ENCODE peak calls at places on chromosome 18, in seven cellular contexts. D, G, N, M, V, B and P are unnamed samples.

GRCh38 chr18:36504928-36505327 is 207.4 kb downstream of the FHOD3 start:
- DNase-seq in G (peak), M (no peak), D (no peak), N (no peak), V (no peak), B (no peak), P (no peak)

GRCh38 chr18:23415530-23415929 is 37.6 kb upstream of the RIOK3 start:
- DNase-seq in G (no peak), M (no peak), B (no peak), N (no peak), V (no peak), D (no peak), P (no peak)

GRCh38 chr18:75227535-75227934 is 16.9 kb downstream of the TSHZ1 start:
- DNase-seq in M (no peak), V (no peak), D (no peak), B (no peak), N (no peak), G (no peak), P (no peak)

GRCh38 chr18:73942081-73942625 is 205.5 kb downstream of the FBXO15 start:
- DNase-seq in M (no peak), N (no peak), D (no peak), G (peak), V (no peak), B (no peak), P (no peak)

GRCh38 chr18:11005528-11005927 is 143.8 kb downstream of the PIEZO2 start:
- DNase-seq in M (peak), B (no peak), G (peak), V (no peak), D (no peak), N (peak), P (peak)

GRCh38 chr18:36328385-36328858 is 30.9 kb downstream of the FHOD3 start:
- DNase-seq in V (no peak), D (peak), M (no peak), N (no peak), G (no peak), B (no peak), P (no peak)

GRCh38 chr18:46401486-46402115 is 255.4 kb downstream of the LOXHD1 start:
- DNase-seq in V (no peak), B (no peak), G (no peak), D (no peak), M (no peak), N (no peak), P (no peak)

GRCh38 chr18:24403076-24403475 is 5.5 kb upstream of the OSBPL1A start:
- DNase-seq in V (no peak), N (no peak), M (no peak), D (no peak), B (no peak), G (no peak), P (no peak)

GRCh38 chr18:31225668-31226067 is 63.0 kb upstream of the DSC1 start:
- DNase-seq in B (no peak), M (peak), N (peak), G (no peak), D (no peak), V (no peak), P (no peak)

GRCh38 chr18:49861659-49862058 is 48.3 kb upstream of the ACAA2 start:
- DNase-seq in B (no peak), G (peak), M (no peak), N (no peak), D (no peak), V (no peak), P (no peak)

GRCh38 chr18:14978962-14979535 is 231.1 kb downstream of the ANKRD30B start:
- DNase-seq in N (no peak), B (no peak), V (no peak), D (no peak), G (peak), M (peak), P (no peak)

GRCh38 chr18:2982452-2983172 is 30.3 kb downstream of the LPIN2 start:
- DNase-seq in B (no peak), V (no peak), G (no peak), D (no peak), N (no peak), M (no peak), P (no peak)

GRCh38 chr18:55088000-55088401 is 128.7 kb upstream of the CCDC68 start:
- DNase-seq in D (no peak), M (no peak), V (no peak), G (peak), B (no peak), N (no peak), P (no peak)

GRCh38 chr18:24014062-24014985 is at the start of gene TTC39C:
- DNase-seq in B (peak), V (peak), N (peak), D (peak), G (peak), M (peak), P (peak)

GRCh38 chr18:45014047-45014501 is 333.4 kb downstream of the SETBP1 start:
- DNase-seq in B (no peak), G (peak), M (peak), V (no peak), N (peak), D (no peak), P (no peak)

GRCh38 chr18:44325903-44326650 is 354.6 kb upstream of the SETBP1 start:
- DNase-seq in D (no peak), V (peak), M (peak), N (peak), B (peak), G (peak), P (peak)

GRCh38 chr18:49723648-49724180 is 89.6 kb downstream of the ACAA2 start:
- DNase-seq in V (no peak), M (peak), D (no peak), N (peak), B (no peak), G (peak), P (no peak)

GRCh38 chr18:3466051-3466450 is 16.1 kb downstream of the TGIF1 start:
- DNase-seq in N (peak), V (no peak), M (no peak), G (peak), D (no peak), B (no peak), P (no peak)

GRCh38 chr18:8800445-8800844 is 95.1 kb downstream of the MTCL1 start:
- DNase-seq in G (peak), B (no peak), D (no peak), N (peak), V (no peak), M (peak), P (no peak)

GRCh38 chr18:74171910-74172606 is 23.7 kb downstream of the TIMM21 start:
- DNase-seq in D (no peak), G (no peak), M (no peak), B (no peak), V (no peak), N (no peak), P (no peak)

GRCh38 chr18:2325308-2325849 is 245.9 kb downstream of the METTL4 start:
- DNase-seq in D (no peak), N (peak), B (no peak), V (no peak), G (no peak), M (no peak), P (no peak)

GRCh38 chr18:9707381-9708056 is 582 bp upstream of the RAB31 start:
- DNase-seq in V (no peak), M (no peak), N (no peak), B (no peak), D (no peak), G (no peak), P (no peak)

DNA sequence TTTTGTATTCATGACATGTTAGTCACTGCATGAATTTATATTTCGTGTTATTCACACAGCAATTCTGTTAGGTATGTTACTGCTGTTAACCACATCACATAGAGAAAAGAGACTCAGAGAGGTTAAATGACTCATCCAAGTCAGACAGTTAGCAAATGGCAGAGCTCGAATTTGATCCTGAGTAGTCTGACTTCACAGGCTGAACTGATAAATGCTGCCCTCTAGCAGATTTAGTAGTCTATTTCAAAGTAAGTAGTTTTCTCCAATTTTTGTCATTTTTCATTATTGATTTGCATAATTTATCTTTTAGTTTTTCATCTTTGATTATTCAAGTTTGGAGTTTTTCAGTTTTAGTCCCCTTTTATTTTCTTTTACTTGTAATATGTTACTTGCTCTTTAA is 58.3 kb downstream of the WDR7 start:
- DNase-seq in G (peak), B (no peak), D (no peak), N (peak), V (peak), M (peak), P (no peak)
- TF ChIP-seq CTCF in G (peak), B (peak), D (no peak), N (peak), V (peak), M (peak), P (no peak)

GRCh38 chr18:63131106-63131943 is 188.2 kb downstream of the BCL2 start:
- DNase-seq in V (peak), M (peak), N (peak), B (peak), G (peak), D (no peak), P (no peak)
- TF ChIP-seq CTCF in V (peak), M (peak), N (peak), B (peak), G (peak), D (peak), P (peak)

DNA sequence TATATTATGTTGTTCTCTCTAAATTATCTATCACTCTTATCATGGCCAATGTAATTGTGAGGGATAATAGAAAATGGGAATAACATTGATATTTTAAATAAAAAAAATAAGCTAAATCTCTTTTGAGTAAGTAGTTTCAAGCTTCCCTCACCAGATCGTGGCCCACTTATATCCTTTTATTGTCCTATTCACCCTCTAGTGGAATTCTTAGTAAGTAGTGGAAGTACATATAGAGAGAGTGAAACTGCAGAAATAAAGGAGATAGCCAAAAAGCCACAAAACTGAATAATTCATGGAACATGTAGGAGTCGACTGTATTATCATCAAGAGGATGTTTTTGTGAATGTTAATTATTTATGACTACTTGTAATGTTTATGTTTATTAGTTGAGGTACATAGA is 66.1 kb upstream of the DTNA start:
- DNase-seq in G (no peak), D (no peak), N (no peak), M (no peak), V (no peak), B (no peak), P (no peak)
- TF ChIP-seq CTCF in G (no peak), D (no peak), N (peak), M (peak), V (peak), B (no peak), P (no peak)

GRCh38 chr18:22363867-22364463 is 53.8 kb downstream of the CTAGE1 start:
- DNase-seq in G (peak), N (no peak), D (no peak), M (no peak), V (no peak), B (no peak), P (no peak)
- TF ChIP-seq CTCF in G (peak), N (peak), D (no peak), M (peak), V (peak), B (peak), P (peak)

GRCh38 chr18:77062518-77063003 is 70.0 kb downstream of the MBP start:
- DNase-seq in M (no peak), N (peak), G (no peak), D (no peak), V (no peak), B (peak), P (no peak)

GRCh38 chr18:77061291-77061945 is 71.2 kb downstream of the MBP start:
- DNase-seq in N (peak), G (no peak), V (no peak), M (no peak), B (no peak), D (no peak), P (no peak)

GRCh38 chr18:77063256-77063655 is 69.3 kb downstream of the MBP start:
- DNase-seq in D (no peak), G (peak), B (peak), N (peak), M (no peak), V (no peak), P (no peak)

GRCh38 chr18:77059294-77059916 is 73.2 kb downstream of the MBP start:
- DNase-seq in V (peak), M (peak), G (peak), B (peak), D (no peak), N (peak), P (no peak)

GRCh38 chr18:77061946-77062517 is 70.6 kb downstream of the MBP start:
- DNase-seq in G (no peak), D (no peak), B (peak), M (peak), V (no peak), N (peak), P (no peak)
- TF ChIP-seq CTCF in G (peak), D (no peak), B (no peak), M (peak), V (no peak), N (peak), P (no peak)

DNA sequence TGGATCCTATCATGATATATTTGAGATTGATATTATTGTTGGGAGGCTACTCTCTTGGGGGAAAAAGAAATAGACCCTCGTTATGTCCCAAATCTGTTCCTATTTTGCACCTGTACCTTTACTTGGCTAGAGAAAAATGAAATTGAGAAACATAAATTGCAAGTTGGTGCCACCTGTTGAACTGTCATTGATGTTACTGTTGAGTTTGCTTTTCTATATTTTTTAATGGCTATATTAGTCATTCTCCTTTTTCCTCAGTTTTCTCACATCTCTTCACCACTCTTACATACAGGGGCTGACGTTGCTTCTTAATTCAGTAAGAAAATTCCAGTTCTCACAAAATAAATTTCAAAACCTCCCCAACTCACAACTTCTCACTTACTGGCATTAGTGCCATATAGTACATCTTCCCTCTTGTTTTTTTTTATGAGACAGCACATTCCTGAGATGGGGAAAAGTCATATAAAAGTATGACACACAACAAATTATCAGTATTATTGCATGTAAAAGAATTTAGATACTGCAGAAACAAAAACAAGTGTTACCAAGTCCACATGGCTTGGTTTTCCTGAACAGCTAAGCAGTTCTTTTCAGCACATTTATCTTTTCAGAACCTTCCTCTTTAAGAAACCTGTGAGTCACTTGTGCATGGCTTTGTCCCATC is 348.3 kb upstream of the DSEL start:
- DNase-seq in N (peak), G (peak), B (no peak), V (no peak), M (no peak), D (no peak), P (no peak)
- TF ChIP-seq CTCF in N (no peak), G (peak), B (no peak), V (no peak), M (no peak), D (no peak), P (no peak)

DNA sequence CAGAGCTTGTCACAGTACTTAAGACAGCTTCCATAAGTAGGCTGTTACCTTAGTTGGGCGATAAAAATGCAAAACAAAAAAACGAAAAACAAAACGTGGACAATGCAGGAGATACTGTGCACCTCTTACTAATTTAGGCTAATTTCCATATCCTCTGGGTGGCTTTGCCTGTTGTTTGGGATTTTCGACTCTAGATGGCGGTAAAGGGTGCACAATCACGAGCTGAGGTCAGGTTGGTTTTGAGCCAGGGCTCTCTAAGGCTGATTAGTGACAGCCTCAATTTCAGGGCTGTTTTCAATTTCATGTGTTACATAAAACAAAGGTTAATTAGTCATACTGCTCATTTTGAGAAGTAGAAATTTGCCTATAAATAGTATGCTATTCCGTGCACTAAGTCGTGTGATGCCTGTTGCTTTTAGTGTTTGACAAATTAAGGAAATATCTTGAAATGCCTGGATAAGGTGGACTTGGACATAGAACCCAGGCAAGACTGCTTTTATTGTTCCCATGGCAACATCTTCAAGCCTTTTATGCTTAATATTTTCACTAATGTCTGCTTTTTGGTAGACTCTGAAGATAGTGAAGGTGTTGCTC is 493.1 kb downstream of the SOCS6 start:
- DNase-seq in N (peak), M (peak), V (peak), B (peak), G (peak), D (no peak), P (peak)
- TF ChIP-seq CTCF in N (peak), M (peak), V (peak), B (no peak), G (peak), D (no peak), P (peak)

GRCh38 chr18:63025251-63025710 is 294.3 kb downstream of the BCL2 start:
- DNase-seq in D (no peak), G (peak), M (peak), N (no peak), V (peak), B (no peak), P (no peak)
- TF ChIP-seq CTCF in D (no peak), G (peak), M (peak), N (peak), V (peak), B (peak), P (peak)